ENCODE peak calls at places on chromosomes 3 and 15, in four cellular contexts. C, Y, N and E are unnamed samples.

GRCh38 chr3:178340523-178340922 is 195.7 kb upstream of the KCNMB2 start:
- DNase-seq in N (no peak), Y (no peak), C (no peak), E (no peak)

GRCh38 chr15:59556405-59556804 is 55.2 kb upstream of the GCNT3 start:
- DNase-seq in C (no peak), Y (no peak), N (no peak), E (no peak)

GRCh38 chr3:1609416-1609815 is 489.2 kb upstream of the CNTN4 start:
- DNase-seq in N (no peak), C (no peak), Y (no peak), E (no peak)

GRCh38 chr15:80110920-80111319 is 41.9 kb upstream of the FAH start:
- DNase-seq in C (no peak), Y (no peak), N (no peak), E (no peak)

GRCh38 chr3:39408493-39409372 is 2.2 kb downstream of the RPSA start:
- DNase-seq in Y (no peak), N (no peak), C (no peak), E (peak; percentile 18)

GRCh38 chr3:167116120-167116922 is 263.8 kb downstream of the ZBBX start:
- DNase-seq in Y (no peak), N (no peak), C (no peak), E (no peak)

GRCh38 chr3:155282416-155283091 is 10.9 kb downstream of the STRIT1 start:
- DNase-seq in N (peak; percentile 69), Y (no peak), C (no peak), E (no peak)

GRCh38 chr3:194156095-194156494 is 20.1 kb downstream of the HES1 start:
- DNase-seq in N (no peak), C (no peak), Y (no peak), E (no peak)

GRCh38 chr15:83422541-83422940 is 24.6 kb upstream of the SH3GL3 start:
- DNase-seq in C (no peak), N (no peak), Y (no peak), E (no peak)

GRCh38 chr3:4494807-4495200 is 1.7 kb downstream of the ITPR1 start:
- DNase-seq in Y (no peak), C (no peak), N (no peak), E (no peak)

GRCh38 chr15:67765706-67766105 is 59.6 kb upstream of the SKOR1 start:
- DNase-seq in Y (no peak), C (no peak), N (no peak), E (no peak)

GRCh38 chr3:99439892-99440291 is 198.5 kb upstream of the COL8A1 start:
- DNase-seq in Y (no peak), N (no peak), C (no peak), E (no peak)

GRCh38 chr3:8853081-8853480 is 83.7 kb upstream of the OXTR start:
- DNase-seq in N (no peak), C (no peak), Y (no peak), E (no peak)

GRCh38 chr3:61005591-61005990 is 245.7 kb downstream of the FHIT start:
- DNase-seq in N (no peak), C (no peak), Y (no peak), E (no peak)

GRCh38 chr3:101567528-101568317 is 6.1 kb downstream of the TRMT10C start:
- DNase-seq in N (peak; percentile 15), Y (no peak), C (no peak), E (no peak)

GRCh38 chr3:159619341-159619885 is 369.2 kb upstream of the IL12A start:
- DNase-seq in Y (no peak), C (no peak), N (no peak), E (no peak)

GRCh38 chr15:40992241-40992741 is 39.0 kb downstream of the CHAC1 start:
- DNase-seq in C (no peak), N (no peak), Y (no peak), E (no peak)

GRCh38 chr3:55329849-55330248 is 157.3 kb downstream of the WNT5A start:
- DNase-seq in C (no peak), Y (no peak), N (no peak), E (no peak)

GRCh38 chr3:96449803-96450202 is 364.6 kb upstream of the EPHA6 start:
- DNase-seq in C (no peak), N (no peak), Y (no peak), E (no peak)

GRCh38 chr3:36606871-36607765 is 157.2 kb downstream of the DCLK3 start:
- DNase-seq in Y (no peak), C (no peak), N (no peak), E (no peak)

GRCh38 chr3:50652709-50653108 is 22.0 kb upstream of the DOCK3 start:
- DNase-seq in Y (peak; percentile 36), C (peak; percentile 5), N (peak; percentile 42), E (peak; percentile 76)

GRCh38 chr3:64120876-64121275 is 97.6 kb upstream of the PSMD6 start:
- DNase-seq in C (no peak), Y (no peak), N (no peak), E (no peak)

GRCh38 chr15:63701365-63701764 is 104.2 kb downstream of the FBXL22 start:
- DNase-seq in N (no peak), C (no peak), Y (no peak), E (no peak)
- TF ChIP-seq SPI1 in N (no peak), C (no peak), Y (no peak), E (no peak)

GRCh38 chr3:81887448-81887847 is 126.0 kb upstream of the GBE1 start:
- DNase-seq in Y (no peak), N (no peak), C (no peak), E (no peak)

GRCh38 chr3:81894598-81894997 is 133.2 kb upstream of the GBE1 start:
- DNase-seq in N (no peak), Y (no peak), C (no peak), E (no peak)

GRCh38 chr3:81888822-81889557 is 127.5 kb upstream of the GBE1 start:
- DNase-seq in Y (no peak), N (no peak), C (no peak), E (no peak)

GRCh38 chr3:81891496-81891895 is 130.1 kb upstream of the GBE1 start:
- DNase-seq in N (no peak), C (no peak), Y (no peak), E (no peak)

DNA sequence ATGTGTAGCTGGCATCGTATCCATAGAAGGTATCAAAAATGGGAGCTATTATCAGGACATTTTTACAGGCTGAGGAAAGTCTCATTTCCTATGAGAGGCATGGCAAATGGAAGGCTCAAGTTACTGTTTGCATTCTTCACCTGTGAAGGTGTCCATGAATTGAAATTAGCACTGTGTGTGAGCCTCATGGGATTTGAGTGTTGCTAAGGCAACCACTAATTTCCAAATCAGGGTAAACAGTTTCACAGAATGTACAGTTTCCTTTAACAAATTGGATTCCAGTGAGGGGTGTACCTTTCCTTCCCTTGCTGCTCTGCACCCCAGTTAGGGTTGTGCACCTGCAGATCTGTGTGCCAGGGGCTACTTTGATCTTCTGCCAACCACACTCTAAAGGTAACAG is 129.6 kb upstream of the GBE1 start:
- DNase-seq in N (no peak), Y (no peak), C (no peak), E (no peak)
- TF ChIP-seq SPI1 in N (no peak), Y (no peak), C (no peak), E (no peak)

DNA sequence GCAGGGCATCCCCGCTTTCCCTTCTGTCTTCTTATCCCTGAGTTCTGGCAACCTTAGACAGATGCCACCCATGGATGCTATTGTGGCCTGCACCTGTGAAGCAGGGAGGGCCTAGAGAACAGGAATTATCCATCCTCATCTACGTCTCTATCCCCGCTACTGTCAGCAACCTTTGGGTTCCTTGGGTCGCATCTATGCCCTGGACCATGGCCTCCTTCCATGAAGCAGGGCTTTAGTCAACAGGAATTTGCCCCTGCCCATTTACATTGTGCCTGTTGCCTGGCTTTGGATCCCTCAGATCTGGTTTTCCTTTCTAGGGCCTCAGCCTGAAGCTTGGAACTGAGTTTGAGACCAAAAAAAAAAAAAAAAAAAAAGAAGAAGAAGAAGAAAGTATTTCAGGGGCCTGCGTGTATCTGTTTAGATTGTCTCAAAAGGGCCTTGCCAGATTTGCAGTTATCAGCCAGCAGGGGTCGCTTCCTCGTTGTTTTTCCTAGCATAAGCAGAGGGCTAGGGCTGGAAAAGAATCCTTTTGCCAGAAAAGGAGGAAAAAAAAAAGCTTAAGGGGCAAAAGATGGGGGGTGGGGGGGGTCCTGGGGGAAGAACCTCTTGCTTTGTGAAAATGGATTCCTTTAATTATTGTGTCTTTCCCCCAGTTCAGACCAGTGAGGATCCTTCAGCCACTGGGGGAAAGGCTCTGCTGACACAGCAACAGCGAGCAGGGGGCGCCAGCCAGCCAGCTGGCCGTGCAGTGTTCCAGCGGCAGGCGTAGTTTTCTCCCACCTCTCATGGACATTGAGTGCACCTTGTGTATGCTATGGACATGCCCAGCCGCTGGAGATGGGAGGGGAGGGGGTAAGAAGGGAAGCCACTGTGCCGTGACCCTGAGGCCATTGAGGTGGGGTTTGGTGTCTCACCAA is 65.7 kb upstream of the ALDH1L1 start:
- DNase-seq in Y (no peak), C (no peak), N (peak; percentile 32), E (peak; percentile 48)
- TF ChIP-seq SPI1 in Y (no peak), C (no peak), N (no peak), E (no peak)

DNA sequence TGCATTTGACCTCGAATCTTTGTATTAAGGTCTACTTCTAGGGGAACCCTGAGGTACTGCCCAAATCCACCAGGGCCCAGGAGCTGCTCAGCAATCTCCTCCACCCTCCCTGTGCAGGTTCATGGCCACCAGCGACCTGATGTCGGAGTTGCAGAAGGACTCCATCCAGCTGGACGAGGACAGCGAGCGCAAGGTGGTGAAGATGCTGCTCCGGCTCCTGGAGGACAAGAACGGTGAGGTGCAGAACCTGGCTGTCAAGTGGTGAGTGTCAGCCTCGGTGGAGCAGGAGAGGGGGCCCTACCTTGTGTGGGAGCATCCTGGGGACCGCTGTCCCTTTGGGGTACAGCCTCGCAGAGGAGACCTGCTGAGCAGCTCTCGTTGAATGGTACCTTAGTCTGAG is 6.9 kb downstream of the CAND2 start:
- DNase-seq in Y (no peak), N (no peak), C (no peak), E (no peak)
- TF ChIP-seq SPI1 in Y (no peak), N (no peak), C (no peak), E (no peak)

DNA sequence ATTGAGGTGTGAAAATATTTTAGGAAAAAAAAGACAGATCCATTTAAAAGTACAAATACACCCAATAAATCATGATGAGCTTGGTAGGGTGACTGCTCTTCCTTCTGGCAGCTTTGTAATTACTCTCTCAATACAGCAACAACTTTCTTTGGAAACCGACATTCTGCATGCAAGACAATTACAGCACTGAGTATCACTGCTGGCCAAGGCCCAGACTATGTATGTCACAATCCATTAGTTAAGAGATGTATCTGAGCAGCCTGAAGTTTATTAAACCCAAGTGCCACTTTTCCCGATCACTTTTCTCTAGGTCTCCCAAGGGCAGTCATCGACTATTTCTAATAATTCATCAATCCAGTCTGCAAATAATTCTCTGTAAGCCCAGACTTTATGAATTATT is 492.8 kb downstream of the TUSC7 start:
- DNase-seq in Y (no peak), N (no peak), C (no peak), E (no peak)
- TF ChIP-seq SPI1 in Y (no peak), N (no peak), C (no peak), E (no peak)

DNA sequence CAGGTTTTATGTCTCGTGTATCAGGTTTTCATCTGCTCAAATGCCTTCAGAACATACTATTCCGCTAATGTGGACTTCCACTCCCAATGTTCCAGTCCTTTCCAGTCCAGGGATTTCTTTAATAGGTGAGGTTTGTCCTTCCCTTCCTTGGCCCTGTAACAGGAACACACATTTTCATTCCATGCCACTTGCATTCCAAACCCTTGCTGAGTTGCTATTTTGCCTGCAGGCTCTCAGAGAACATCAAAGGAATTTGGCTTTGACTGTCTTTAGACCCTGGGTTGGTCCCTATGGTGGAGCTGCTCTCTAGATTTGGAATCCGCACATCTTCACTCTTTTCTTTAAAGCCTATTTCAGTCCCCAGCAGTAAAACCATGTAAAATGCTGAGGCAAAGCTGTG is 12.3 kb upstream of the ALCAM start:
- DNase-seq in C (no peak), Y (no peak), N (no peak), E (no peak)
- TF ChIP-seq SPI1 in C (no peak), Y (no peak), N (no peak), E (no peak)